ENCODE peak calls at places on chromosomes 11 and 22, in four cellular contexts. J, A, Z and H are unnamed samples.

GRCh38 chr11:36292311-36292722 is 3.1 kb upstream of the COMMD9 start:
- DNase-seq in J (peak), A (no peak), Z (peak), H (no peak)

GRCh38 chr22:32847067-32847491 is 45.6 kb downstream of the TIMP3 start:
- DNase-seq in J (no peak), A (no peak), Z (no peak), H (no peak)

GRCh38 chr11:111206472-111206871 is 39.1 kb upstream of the POU2AF2 start:
- DNase-seq in A (no peak), J (no peak), Z (no peak), H (no peak)

GRCh38 chr11:86197448-86197847 is 47.1 kb upstream of the EED start:
- DNase-seq in Z (no peak), A (no peak), J (no peak), H (no peak)

GRCh38 chr11:93517611-93518010 is 25.6 kb downstream of the SMCO4 start:
- DNase-seq in J (no peak), Z (no peak), A (no peak), H (no peak)

GRCh38 chr22:22213231-22213630 is 31.4 kb upstream of the VPREB1 start:
- DNase-seq in J (no peak), Z (no peak), A (no peak), H (no peak)

GRCh38 chr11:128207861-128208321 is 379.5 kb downstream of the ETS1 start:
- DNase-seq in A (no peak), J (no peak), Z (no peak), H (no peak)

GRCh38 chr11:22808559-22809197 is 20.9 kb downstream of the SVIP start:
- DNase-seq in A (no peak), J (no peak), Z (no peak), H (no peak)

GRCh38 chr22:46025225-46025972 is 48.4 kb upstream of the WNT7B start:
- DNase-seq in Z (no peak), J (no peak), A (no peak), H (peak)

GRCh38 chr11:111530091-111530490 is 10.4 kb upstream of the LAYN start:
- DNase-seq in Z (no peak), A (no peak), J (no peak), H (no peak)

GRCh38 chr22:50115693-50116092 is 25.9 kb downstream of the MOV10L1 start:
- DNase-seq in Z (peak), A (no peak), J (no peak), H (no peak)

GRCh38 chr22:21082248-21082647 is 36.5 kb downstream of the LRRC74B start:
- DNase-seq in Z (no peak), J (no peak), A (no peak), H (no peak)

GRCh38 chr11:126636911-126637799 is 281.7 kb downstream of the ST3GAL4 start:
- DNase-seq in J (no peak), Z (no peak), A (no peak), H (no peak)

GRCh38 chr11:126700773-126701554 is 299.6 kb downstream of the KIRREL3 start:
- DNase-seq in J (no peak), Z (no peak), A (no peak), H (no peak)

GRCh38 chr11:18578975-18579598 is 9.4 kb downstream of the UEVLD start:
- DNase-seq in Z (no peak), J (no peak), A (no peak), H (no peak)

GRCh38 chr11:9688716-9689511 is 25.0 kb downstream of the SWAP70 start:
- DNase-seq in Z (peak), A (no peak), J (no peak), H (no peak)

GRCh38 chr11:1559103-1559951 is 12.7 kb downstream of the DUSP8 start:
- DNase-seq in Z (peak), J (no peak), A (no peak), H (peak)

GRCh38 chr11:67118059-67118766 is 850 bp upstream of the KDM2A start:
- DNase-seq in J (no peak), Z (peak), A (no peak), H (peak)

GRCh38 chr22:20036119-20036518 is 15.2 kb downstream of the TANGO2 start:
- DNase-seq in Z (no peak), A (no peak), J (no peak), H (no peak)

GRCh38 chr11:83051760-83052671 is 19.7 kb downstream of the RAB30 start:
- DNase-seq in A (no peak), J (no peak), Z (no peak), H (no peak)

GRCh38 chr11:92623055-92623454 is 346.4 kb upstream of the MTNR1B start:
- DNase-seq in J (no peak), Z (no peak), A (no peak), H (no peak)

GRCh38 chr11:23280088-23280487 is 419.8 kb upstream of the CCDC179 start:
- DNase-seq in A (no peak), Z (no peak), J (no peak), H (no peak)

GRCh38 chr11:492416-493226 is 14.4 kb downstream of the RNH1 start:
- DNase-seq in J (no peak), Z (peak), A (no peak), H (no peak)

GRCh38 chr22:24595863-24596262 is 3.0 kb upstream of the LRRC75B start:
- DNase-seq in Z (no peak), J (no peak), A (no peak), H (no peak)

GRCh38 chr11:2312232-2313042 is 10.6 kb downstream of the TSPAN32 start:
- DNase-seq in A (no peak), J (no peak), Z (peak), H (no peak)

GRCh38 chr11:118175031-118175531 is 1.4 kb downstream of the SCN2B start:
- DNase-seq in A (no peak), Z (no peak), J (no peak), H (no peak)

GRCh38 chr22:16970446-16970845 is 37.6 kb downstream of the GAB4 start:
- DNase-seq in J (no peak), Z (no peak), A (no peak), H (no peak)

GRCh38 chr11:73236879-73237278 is 18.8 kb downstream of the P2RY2 start:
- DNase-seq in A (no peak), J (peak), Z (peak), H (peak)

GRCh38 chr11:76666830-76667229 is 3.7 kb downstream of the LRRC32 start:
- DNase-seq in Z (no peak), J (no peak), A (no peak), H (no peak)

GRCh38 chr11:101862410-101863233 is 52.2 kb upstream of the CEP126 start:
- DNase-seq in J (no peak), A (no peak), Z (peak), H (peak)

GRCh38 chr11:20154381-20154780 is 5.9 kb downstream of the DBX1 start:
- DNase-seq in Z (no peak), J (no peak), A (no peak), H (no peak)

GRCh38 chr11:102177974-102178631 is 67.9 kb downstream of the YAP1 start:
- DNase-seq in A (no peak), J (no peak), Z (peak), H (no peak)

GRCh38 chr11:47924184-47924671 is 56.1 kb upstream of the PTPRJ start:
- DNase-seq in Z (no peak), J (no peak), A (no peak), H (no peak)

GRCh38 chr11:15742626-15743243 is 613.6 kb downstream of the SOX6 start:
- DNase-seq in J (no peak), Z (peak), A (no peak), H (no peak)
- TF ChIP-seq TEAD4 in J (no peak), Z (no peak), A (no peak), H (no peak)

GRCh38 chr11:115391598-115391997 is 112.6 kb downstream of the CADM1 start:
- DNase-seq in Z (peak), A (no peak), J (no peak), H (no peak)
- TF ChIP-seq TEAD4 in Z (no peak), A (no peak), J (no peak), H (no peak)

GRCh38 chr11:59266491-59266890 is 53.8 kb upstream of the MPEG1 start:
- DNase-seq in Z (no peak), A (no peak), J (no peak), H (no peak)

GRCh38 chr11:59265735-59266134 is 53.0 kb upstream of the MPEG1 start:
- DNase-seq in Z (no peak), A (no peak), J (no peak), H (no peak)

GRCh38 chr11:59264736-59265135 is 52.0 kb upstream of the MPEG1 start:
- DNase-seq in Z (no peak), J (no peak), A (no peak), H (no peak)

GRCh38 chr11:59267196-59267595 is 54.5 kb upstream of the MPEG1 start:
- DNase-seq in J (no peak), Z (no peak), A (no peak), H (no peak)

DNA sequence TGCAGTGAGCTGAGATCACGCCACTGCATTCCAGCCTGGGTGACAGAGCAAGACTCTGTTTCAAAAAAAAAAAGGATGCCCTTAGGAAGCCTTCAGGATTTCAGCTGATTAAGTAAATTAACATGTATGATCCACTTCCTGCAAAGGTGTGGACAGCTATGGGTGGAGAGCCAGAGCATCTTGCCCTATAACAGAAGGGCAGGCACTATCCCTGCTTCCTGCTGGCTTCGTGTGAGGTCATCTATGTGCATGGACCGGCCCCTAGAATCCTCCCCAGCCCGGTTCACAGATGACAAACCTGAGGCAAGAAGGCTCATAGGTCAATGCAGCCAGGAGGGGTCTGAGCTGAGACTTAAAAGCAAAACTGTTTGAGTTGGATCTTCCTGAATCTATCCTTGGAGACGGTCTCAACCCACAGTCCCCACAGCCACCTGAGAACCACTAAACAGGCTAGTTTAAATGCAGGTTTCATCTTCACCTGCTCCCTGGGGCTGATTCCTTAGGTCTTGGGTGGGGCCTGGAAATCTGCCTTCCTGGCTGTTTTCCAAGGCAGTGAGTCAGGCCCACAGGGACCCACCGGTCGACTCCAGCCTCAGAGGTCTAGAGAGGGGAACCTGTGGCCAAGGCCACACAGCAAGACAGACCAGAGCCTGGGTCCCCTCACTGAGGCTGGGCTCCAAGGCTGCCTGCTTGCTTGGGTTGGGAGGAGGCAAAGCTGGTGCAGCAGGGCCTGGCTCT is 55.2 kb upstream of the MPEG1 start:
- DNase-seq in A (no peak), Z (no peak), J (no peak), H (no peak)
- TF ChIP-seq TEAD4 in A (no peak), Z (no peak), J (no peak), H (no peak)

GRCh38 chr22:23375031-23375827 is 194.9 kb downstream of the BCR start:
- DNase-seq in A (no peak), J (no peak), Z (no peak), H (no peak)

GRCh38 chr22:23373601-23374000 is 193.3 kb downstream of the BCR start:
- DNase-seq in A (no peak), J (no peak), Z (no peak), H (no peak)

GRCh38 chr22:23380230-23380573 is 199.9 kb downstream of the IGLL1 start:
- DNase-seq in Z (no peak), J (no peak), A (no peak), H (peak)

GRCh38 chr22:23377767-23378166 is 197.5 kb downstream of the BCR start:
- DNase-seq in A (no peak), J (no peak), Z (no peak), H (no peak)

DNA sequence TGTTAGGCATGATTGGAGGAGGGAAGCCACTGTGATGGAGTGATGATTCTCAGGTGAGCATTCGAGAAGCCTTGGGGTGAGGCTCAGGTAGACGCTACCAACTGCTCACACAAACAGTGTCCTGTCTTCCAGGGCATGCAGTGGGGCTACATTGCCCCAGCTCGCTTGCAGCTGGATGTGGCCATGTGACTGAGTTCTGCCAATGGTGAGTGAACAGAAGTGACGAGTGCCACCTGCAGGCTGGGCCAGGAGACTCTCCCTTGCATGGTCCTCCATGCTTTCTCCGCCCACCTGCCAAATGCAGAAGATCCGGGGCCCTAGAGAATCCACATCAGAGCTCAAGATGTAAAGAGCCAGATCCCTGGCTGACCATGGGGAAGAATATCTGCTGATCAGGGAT is 195.9 kb downstream of the BCR start:
- DNase-seq in Z (no peak), A (no peak), J (peak), H (peak)
- TF ChIP-seq TEAD4 in Z (no peak), A (no peak), J (no peak), H (no peak)

DNA sequence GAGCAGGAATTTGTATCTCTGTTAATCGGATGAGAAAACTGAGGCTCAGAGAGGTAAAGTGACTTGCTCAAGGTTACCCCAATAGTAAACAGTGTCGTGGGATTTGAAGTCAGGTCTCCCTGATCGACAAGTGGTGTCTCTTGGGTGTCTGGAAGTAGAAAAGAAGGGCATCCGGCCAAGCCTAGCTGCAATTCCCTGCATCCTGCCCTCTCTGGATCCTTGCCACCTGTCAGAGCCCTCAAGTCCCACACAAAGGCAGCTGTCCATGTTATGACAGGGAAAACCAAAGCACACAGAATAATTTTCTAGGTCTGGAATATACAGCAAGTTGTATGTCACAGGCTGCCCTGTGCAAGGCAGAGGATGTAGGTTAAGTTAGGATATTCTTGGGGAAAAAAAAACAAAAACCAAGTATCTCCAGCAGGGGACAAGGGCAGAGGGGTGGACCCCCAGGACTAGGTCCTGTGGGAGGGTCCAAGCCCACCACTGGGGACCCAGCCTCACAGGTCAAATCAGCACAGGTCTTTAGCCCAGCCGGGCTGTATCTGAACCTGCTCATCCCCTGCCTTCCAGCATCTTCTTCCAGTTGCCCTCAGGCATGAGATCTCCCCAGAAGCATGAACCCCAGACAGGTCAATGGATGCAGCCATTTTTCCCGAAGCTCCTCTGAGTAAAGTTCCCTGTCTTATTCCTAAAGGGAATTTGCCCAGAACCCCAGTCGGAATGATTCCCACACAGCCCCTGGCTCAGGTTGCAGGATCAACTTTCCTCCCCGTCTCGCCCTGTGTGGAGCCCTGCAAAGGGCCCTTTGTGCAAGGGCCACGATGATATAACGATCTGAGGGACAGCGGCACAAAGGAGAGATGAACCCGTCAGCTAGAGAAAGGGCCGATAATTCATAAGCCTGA is 15.1 kb downstream of the USH1C start:
- DNase-seq in Z (no peak), A (no peak), J (no peak), H (no peak)
- TF ChIP-seq TEAD4 in Z (no peak), A (no peak), J (no peak), H (no peak)

GRCh38 chr22:28856095-28856455 is 27.3 kb upstream of the ZNRF3 start:
- DNase-seq in A (no peak), Z (no peak), J (no peak), H (no peak)

GRCh38 chr22:28857288-28857687 is 26.1 kb upstream of the ZNRF3 start:
- DNase-seq in A (no peak), Z (no peak), J (no peak), H (no peak)

GRCh38 chr22:28855355-28856094 is 27.8 kb upstream of the ZNRF3 start:
- DNase-seq in A (no peak), Z (peak), J (peak), H (peak)
- TF ChIP-seq TEAD4 in A (peak), Z (no peak), J (peak), H (no peak)

GRCh38 chr22:27827586-27828213 is 26.1 kb upstream of the MN1 start:
- DNase-seq in J (no peak), A (no peak), Z (no peak), H (no peak)

GRCh38 chr22:27832606-27833005 is 31.1 kb upstream of the MN1 start:
- DNase-seq in J (no peak), A (no peak), Z (no peak), H (no peak)

GRCh38 chr22:27833803-27834202 is 32.2 kb upstream of the MN1 start:
- DNase-seq in J (no peak), Z (no peak), A (no peak), H (no peak)

GRCh38 chr22:27828214-27828587 is 26.6 kb upstream of the MN1 start:
- DNase-seq in Z (no peak), A (no peak), J (no peak), H (no peak)

GRCh38 chr22:27829620-27830019 is 28.1 kb upstream of the MN1 start:
- DNase-seq in A (no peak), Z (no peak), J (no peak), H (no peak)
- TF ChIP-seq TEAD4 in A (no peak), Z (no peak), J (no peak), H (no peak)

DNA sequence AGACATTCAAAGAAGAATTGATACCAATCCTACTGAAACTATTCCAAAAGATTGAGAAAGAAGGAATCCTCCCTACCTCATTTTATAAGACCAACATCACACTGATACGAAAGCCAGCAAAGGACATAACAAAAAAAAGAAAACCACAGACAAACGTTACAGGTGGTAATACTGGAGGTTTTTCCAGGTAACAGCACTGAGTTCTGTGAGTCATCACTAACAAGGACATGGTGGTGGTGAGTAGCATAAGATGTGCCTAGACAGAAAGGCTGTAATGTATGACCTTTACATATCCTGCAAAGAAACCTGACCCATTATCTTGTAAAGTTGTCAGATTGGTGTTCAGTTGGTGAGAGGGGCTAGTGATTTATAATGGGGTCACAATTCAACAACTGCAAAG is 15.3 kb downstream of the OR9G1 start:
- DNase-seq in Z (no peak), A (no peak), J (no peak), H (no peak)
- TF ChIP-seq TEAD4 in Z (no peak), A (no peak), J (no peak), H (no peak)

GRCh38 chr11:12989428-12990242 is 19.5 kb upstream of the RASSF10 start:
- DNase-seq in A (no peak), Z (no peak), J (peak), H (no peak)
- TF ChIP-seq TEAD4 in A (no peak), Z (no peak), J (peak), H (no peak)